ENCODE peak calls at places on chromosomes 11 and 22, in five cellular contexts. X, M, Q, E and F are unnamed samples.
A peak's percentile ranks its signal among the peaks of the same experiment; 100 is the strongest.

GRCh38 chr22:24760708-24761306 is 13.7 kb downstream of the PIWIL3 start:
- ATAC-seq in X (no peak), Q (no peak), M (no peak), E (no peak), F (no peak)

GRCh38 chr11:17258670-17259069 is 17.9 kb upstream of the NUCB2 start:
- ATAC-seq in X (no peak), M (peak; percentile 87), Q (peak; percentile 46), E (no peak), F (no peak)

GRCh38 chr11:32386770-32387377 is 48.5 kb downstream of the WT1 start:
- ATAC-seq in X (no peak), E (no peak), Q (no peak), M (peak; percentile 76), F (no peak)

GRCh38 chr11:8608646-8609045 is 14.6 kb upstream of the STK33 start:
- ATAC-seq in M (no peak), E (no peak), Q (no peak), X (no peak), F (no peak)

GRCh38 chr11:37504066-37504611 is 906.1 kb upstream of the RAG2 start:
- ATAC-seq in X (no peak), M (no peak), Q (no peak), E (peak; percentile 93), F (no peak)

GRCh38 chr11:118916842-118917388 is 8.8 kb downstream of the BCL9L start:
- ATAC-seq in M (no peak), X (no peak), Q (no peak), E (no peak), F (peak; percentile 14)

GRCh38 chr11:68471360-68472340 is 11.1 kb downstream of the PPP6R3 start:
- ATAC-seq in X (peak; percentile 11), E (peak; percentile 59), M (no peak), Q (no peak), F (no peak)

GRCh38 chr11:114796954-114797721 is 118.8 kb downstream of the NXPE2 start:
- ATAC-seq in M (no peak), E (no peak), X (no peak), Q (no peak), F (no peak)

GRCh38 chr11:2121227-2122130 is 17.7 kb downstream of the IGF2 start:
- ATAC-seq in M (no peak), Q (no peak), X (peak; percentile 30), E (no peak), F (no peak)

GRCh38 chr22:37521236-37521739 is 2.1 kb upstream of the CARD10 start:
- ATAC-seq in E (no peak), Q (peak; percentile 63), X (no peak), M (no peak), F (no peak)
- H3K27me3 ChIP-seq in E (peaks cover 7% of the 10 kb centered on the region), Q (no peaks in the 10 kb centered on the region), X (peaks cover 6% of the 10 kb centered on the region), M (no peaks in the 10 kb centered on the region), F (peaks cover 87% of the 10 kb centered on the region)

GRCh38 chr11:45655347-45655756 is 10.1 kb downstream of the CHST1 start:
- ATAC-seq in Q (peak; percentile 82), E (peak; percentile 85), M (peak; percentile 93), X (peak; percentile 64), F (peak; percentile 55)
- TF ChIP-seq EP300 in Q (no peak), E (no peak), M (no peak), X (no peak), F (no peak)

GRCh38 chr11:43574949-43575915 is 105.3 kb upstream of the HSD17B12 start:
- ATAC-seq in M (no peak), X (no peak), Q (no peak), E (no peak), F (no peak)
- H3K27me3 ChIP-seq in M (peaks cover 23% of the 10 kb centered on the region), X (peaks cover 53% of the 10 kb centered on the region), Q (peaks cover 65% of the 10 kb centered on the region), E (peaks cover 21% of the 10 kb centered on the region), F (peaks cover 97% of the 10 kb centered on the region)

DNA sequence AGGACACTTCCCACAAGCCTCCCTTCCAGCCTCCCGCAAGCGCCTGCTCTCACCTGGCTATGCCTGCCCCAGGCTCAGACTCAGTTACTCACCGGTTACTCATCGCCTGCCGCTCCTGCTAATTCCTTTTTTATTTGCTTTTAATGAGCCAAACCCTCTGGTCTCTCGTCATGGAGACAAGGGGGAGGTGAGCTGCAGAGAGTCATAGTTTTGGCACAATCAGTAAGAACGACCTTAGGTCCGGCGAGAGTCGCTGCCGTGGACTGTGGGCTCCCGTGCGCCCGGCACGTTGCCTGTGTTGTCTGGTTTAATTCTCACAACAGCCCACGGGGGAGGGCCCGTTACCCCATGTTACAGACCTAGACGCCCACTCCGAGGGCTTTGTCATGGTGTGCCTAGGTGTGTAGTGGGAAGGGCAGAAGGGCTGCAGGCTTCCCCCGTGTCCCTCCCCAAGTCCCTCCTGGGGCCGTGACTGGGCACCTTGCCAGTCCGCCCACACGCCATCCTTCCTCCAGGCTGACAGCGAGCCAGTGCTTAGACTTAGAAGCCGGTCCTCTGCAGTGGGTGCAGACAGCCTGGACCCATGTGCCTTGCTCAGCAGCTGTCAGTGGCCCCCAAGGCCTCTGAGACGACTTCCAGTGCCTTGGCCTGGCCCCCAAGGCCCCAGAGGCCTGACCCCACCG is 42.2 kb downstream of the WNT7B start:
- ATAC-seq in E (no peak), Q (no peak), M (no peak), X (peak; percentile 34), F (no peak)
- TF ChIP-seq EP300 in E (no peak), Q (no peak), M (no peak), X (no peak), F (no peak)